ENCODE peak calls at places on chromosomes 1 and 21, in eight cellular contexts. S is HT1080, R is WERI-Rb-1, A is HTR-8/SVneo, H is coronary artery, T is NCI-H146, W is caudate nucleus, I is 8988T. V is an unnamed sample.

GRCh38 chr1:29639741-29640427 is 403.6 kb downstream of the PTPRU start:
- DNase-seq in W (no peak), R (no peak), A (peak; percentile 77), H (no peak), S (peak; percentile 98), T (no peak), I (peak; percentile 46), V (peak; percentile 81)

GRCh38 chr1:234842726-234843641 is 233.0 kb upstream of the IRF2BP2 start:
- DNase-seq in R (peak; percentile 36), I (no peak), W (no peak), H (no peak), S (no peak), T (no peak), A (no peak), V (no peak)

GRCh38 chr1:22709891-22710687 is 550 bp upstream of the EPHB2 start:
- DNase-seq in T (peak; percentile 52), H (no peak), S (no peak), A (peak; percentile 65), R (peak; percentile 44), I (peak; percentile 75), W (no peak), V (peak; percentile 63)

GRCh38 chr1:160644399-160644798 is 2.4 kb downstream of the SLAMF1 start:
- DNase-seq in T (no peak), S (no peak), H (no peak), R (no peak), I (no peak), A (no peak), W (no peak), V (no peak)

GRCh38 chr1:237864338-237865244 is 26.1 kb downstream of the ZP4 start:
- DNase-seq in A (peak; percentile 57), W (no peak), I (peak; percentile 18), R (peak; percentile 82), H (no peak), T (peak; percentile 45), S (peak; percentile 56), V (peak; percentile 53)

GRCh38 chr21:42215942-42216725 is 2.8 kb upstream of the ABCG1 start:
- DNase-seq in H (peak; percentile 38), I (no peak), R (no peak), W (no peak), A (no peak), T (no peak), S (no peak), V (no peak)

GRCh38 chr1:94304553-94304952 is 67.2 kb upstream of the ARHGAP29 start:
- DNase-seq in T (no peak), W (no peak), I (no peak), R (no peak), S (peak; percentile 72), A (no peak), H (no peak), V (no peak)

GRCh38 chr1:73701816-73702215 is 496.2 kb downstream of the LRRIQ3 start:
- DNase-seq in W (no peak), T (peak; percentile 60), R (no peak), S (no peak), A (no peak), H (no peak), I (no peak), V (no peak)

GRCh38 chr1:15731735-15732685 is 4.0 kb upstream of the SLC25A34 start:
- DNase-seq in H (no peak), I (no peak), R (no peak), A (no peak), T (no peak), S (no peak), W (no peak), V (no peak)

GRCh38 chr1:16724718-16725438 is 15.4 kb upstream of the RNU1-4 start:
- DNase-seq in S (no peak), R (peak; percentile 9), W (no peak), T (no peak), H (peak; percentile 78), I (no peak), A (no peak), V (no peak)

GRCh38 chr1:29920316-29920715 is 684.0 kb downstream of the PTPRU start:
- DNase-seq in R (peak; percentile 35), H (no peak), W (no peak), T (no peak), I (no peak), S (no peak), A (no peak), V (no peak)